ENCODE peak calls at places on chromosomes 1 and 21, in eight cellular contexts. P, C, J, M, H, G, O and I are unnamed samples.

GRCh38 chr1:1426496-1426960 is 5.5 kb upstream of the ANKRD65 start:
- DNase-seq in J (peak; percentile 13), H (no peak), P (no peak), O (no peak), M (no peak), G (peak; percentile 3), C (no peak), I (no peak)

GRCh38 chr1:39409055-39409816 is 82.2 kb upstream of the BMP8A start:
- DNase-seq in P (peak; percentile 50), O (peak; percentile 87), G (peak; percentile 21), C (peak; percentile 64), J (peak; percentile 67), H (peak; percentile 75), M (peak; percentile 57), I (no peak)

GRCh38 chr1:43557744-43558245 is 27.1 kb downstream of the PTPRF start:
- DNase-seq in G (peak; percentile 40), P (peak; percentile 49), H (no peak), O (peak; percentile 38), J (no peak), C (no peak), M (no peak), I (no peak)

GRCh38 chr1:38005195-38006007 is at the start of gene FHL3:
- DNase-seq in M (peak; percentile 77), C (peak; percentile 81), G (no peak), J (peak; percentile 87), H (peak; percentile 33), P (peak; percentile 79), O (peak; percentile 42), I (no peak)

GRCh38 chr1:1282998-1283397 is 2.8 kb downstream of the SCNN1D start:
- DNase-seq in G (no peak), P (no peak), O (no peak), M (no peak), C (no peak), H (peak; percentile 55), J (no peak), I (no peak)

GRCh38 chr1:167794043-167794442 is 72.3 kb downstream of the MPZL1 start:
- DNase-seq in J (no peak), O (no peak), G (no peak), P (no peak), H (no peak), C (no peak), M (no peak), I (no peak)

GRCh38 chr1:16091296-16091695 is 17.8 kb upstream of the FAM131C start:
- DNase-seq in G (no peak), P (peak; percentile 75), J (no peak), H (no peak), O (no peak), M (no peak), C (no peak), I (no peak)

GRCh38 chr21:39660191-39660590 is 47.5 kb downstream of the B3GALT5 start:
- DNase-seq in M (no peak), P (peak; percentile 78), C (peak; percentile 62), O (peak; percentile 54), G (no peak), J (no peak), H (peak; percentile 64), I (no peak)

GRCh38 chr1:66944330-66945274 is 19.8 kb downstream of the MIER1 start:
- DNase-seq in G (peak; percentile 53), J (no peak), H (peak; percentile 85), C (no peak), M (peak; percentile 66), P (peak; percentile 44), O (peak; percentile 75), I (no peak)

GRCh38 chr1:13922440-13922839 is 222.5 kb downstream of the PRDM2 start:
- DNase-seq in P (no peak), M (no peak), J (no peak), C (no peak), O (no peak), G (no peak), H (no peak), I (no peak)

GRCh38 chr21:28148400-28149064 is 844.1 kb downstream of the LTN1 start:
- DNase-seq in P (peak; percentile 38), J (no peak), H (peak; percentile 19), O (peak; percentile 37), G (no peak), C (peak; percentile 43), M (no peak), I (no peak)

GRCh38 chr1:48061162-48062136 is 64.3 kb upstream of the TRABD2B start:
- DNase-seq in M (peak; percentile 33), C (peak; percentile 57), H (peak; percentile 35), O (peak; percentile 38), P (peak; percentile 55), J (peak; percentile 75), G (peak; percentile 38), I (no peak)

GRCh38 chr1:21229246-21230000 is 52.7 kb upstream of the EIF4G3 start:
- DNase-seq in H (peak; percentile 80), M (no peak), O (peak; percentile 57), J (no peak), C (no peak), G (no peak), P (no peak), I (no peak)

GRCh38 chr1:205250699-205251098 is 23.0 kb downstream of the TMCC2 start:
- DNase-seq in H (no peak), J (no peak), C (no peak), G (no peak), M (no peak), O (no peak), P (no peak), I (no peak)

GRCh38 chr1:202056644-202057334 is 46.4 kb downstream of the ELF3 start:
- DNase-seq in G (peak; percentile 98), M (peak; percentile 89), P (peak; percentile 95), H (no peak), C (peak; percentile 67), J (no peak), O (no peak), I (no peak)

GRCh38 chr1:49363628-49364027 is 586.9 kb upstream of the BEND5 start:
- DNase-seq in P (no peak), J (no peak), M (no peak), G (no peak), H (no peak), C (no peak), O (no peak), I (no peak)

GRCh38 chr1:220926146-220926545 is 46.9 kb downstream of the HLX start:
- DNase-seq in P (no peak), H (peak; percentile 7), C (no peak), G (no peak), M (no peak), J (no peak), O (peak; percentile 72), I (no peak)

GRCh38 chr1:167068761-167069160 is 21.4 kb downstream of the GPA33 start:
- DNase-seq in J (no peak), G (no peak), M (no peak), O (no peak), H (no peak), C (no peak), P (no peak), I (peak; percentile 10)

GRCh38 chr1:16926491-16927195 is 4.9 kb downstream of the CROCC start:
- DNase-seq in O (no peak), G (no peak), P (no peak), C (no peak), M (no peak), H (no peak), J (peak; percentile 94), I (no peak)

GRCh38 chr1:54872041-54872342 is 15.0 kb downstream of the DHCR24 start:
- DNase-seq in M (no peak), G (no peak), C (no peak), P (no peak), H (no peak), O (no peak), J (peak; percentile 14), I (no peak)
- TF ChIP-seq CTCF in M (no peak), G (peak; percentile 8), C (no peak), P (no peak), H (no peak), O (no peak), J (peak; percentile 28), I (no peak)

GRCh38 chr1:72326494-72326893 is 44.2 kb upstream of the NEGR1 start:
- DNase-seq in G (no peak), C (no peak), J (no peak), M (no peak), P (no peak), O (peak; percentile 39), H (peak; percentile 3), I (no peak)
- TF ChIP-seq CTCF in G (no peak), C (no peak), J (no peak), M (no peak), P (no peak), O (no peak), H (no peak), I (no peak)

GRCh38 chr1:203796223-203796747 is 862 bp downstream of the ZBED6 start:
- DNase-seq in H (peak; percentile 26), M (peak; percentile 23), J (no peak), P (peak; percentile 26), O (peak; percentile 31), G (peak; percentile 48), C (peak; percentile 28), I (no peak)

GRCh38 chr1:203800001-203800400 is 4.6 kb downstream of the ZBED6 start:
- DNase-seq in O (no peak), C (no peak), H (no peak), P (no peak), M (no peak), G (no peak), J (no peak), I (no peak)

GRCh38 chr1:203799157-203799556 is 3.7 kb downstream of the ZBED6 start:
- DNase-seq in H (no peak), O (peak; percentile 11), J (no peak), G (no peak), P (no peak), M (no peak), C (no peak), I (no peak)

GRCh38 chr1:203797216-203797615 is 1.8 kb downstream of the ZBED6 start:
- DNase-seq in C (no peak), M (no peak), O (no peak), J (no peak), H (no peak), P (no peak), G (no peak), I (no peak)

DNA sequence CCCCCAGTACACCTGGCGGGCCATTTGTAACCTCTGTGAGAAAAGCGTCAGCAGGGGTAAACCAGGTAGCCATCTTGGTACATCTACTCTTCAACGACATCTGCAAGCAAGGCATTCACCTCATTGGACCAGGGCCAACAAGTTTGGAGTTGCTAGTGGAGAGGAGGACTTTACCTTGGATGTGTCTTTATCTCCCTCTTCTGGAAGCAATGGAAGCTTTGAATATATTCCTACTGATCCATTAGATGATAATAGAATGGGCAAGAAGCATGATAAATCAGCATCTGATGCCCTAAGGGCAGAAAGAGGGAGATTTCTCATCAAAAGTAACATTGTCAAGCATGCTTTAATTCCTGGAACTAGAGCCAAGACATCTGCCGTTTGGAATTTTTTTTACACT is 2.5 kb downstream of the ZBED6 start:
- DNase-seq in P (no peak), H (no peak), J (no peak), O (peak; percentile 16), M (no peak), C (no peak), G (peak; percentile 39), I (no peak)
- TF ChIP-seq CTCF in P (no peak), H (no peak), J (no peak), O (no peak), M (no peak), C (no peak), G (no peak), I (no peak)

DNA sequence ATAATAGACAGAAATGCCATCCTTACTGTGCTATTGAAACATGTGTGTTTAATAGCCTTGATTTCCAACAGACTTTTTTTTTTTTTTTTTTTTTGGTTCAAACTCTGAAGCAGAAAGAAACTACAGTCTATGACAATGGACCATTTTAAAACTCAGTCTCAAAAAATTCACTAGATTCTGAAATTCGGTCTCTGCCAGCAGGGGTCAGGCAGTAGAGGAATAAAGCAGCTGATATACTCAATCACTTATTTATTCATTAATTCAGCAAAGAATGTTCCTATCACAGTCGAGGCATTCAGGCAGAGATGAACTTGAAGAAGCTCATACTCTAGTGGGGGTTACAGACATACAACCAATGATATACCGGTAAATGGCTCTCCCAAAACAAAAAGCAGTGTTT is 260.9 kb upstream of the DMRTA2 start:
- DNase-seq in P (no peak), G (no peak), H (no peak), C (no peak), J (no peak), M (no peak), O (no peak), I (no peak)
- TF ChIP-seq CTCF in P (no peak), G (no peak), H (no peak), C (no peak), J (no peak), M (no peak), O (no peak), I (no peak)